ENCODE peak calls at places on chromosomes 2 and 18, in ten cellular contexts. Q is A549, C is sigmoid colon, Y is K562, A is upper lobe of left lung, R is tibial nerve, T is SK-N-SH, X is GM12878, G is stomach, I is transverse colon. P is an unnamed sample.

GRCh38 chr2:241014764-241015163 is 16.3 kb downstream of the SNED1 start:
- DNase-seq in G (peak), T (no peak), A (peak), X (no peak), R (peak), Y (no peak), C (peak), Q (no peak), I (no peak), P (peak)

GRCh38 chr2:218516614-218517013 is 51.5 kb downstream of the USP37 start:
- DNase-seq in Y (peak), A (no peak), X (no peak), I (no peak), G (no peak), T (peak), Q (peak), R (no peak), C (no peak), P (no peak)

GRCh38 chr2:188668017-188668663 is 306.0 kb upstream of the COL3A1 start:
- DNase-seq in A (peak), Q (no peak), T (no peak), G (no peak), Y (no peak), X (no peak), C (peak), R (no peak), I (no peak), P (no peak)

GRCh38 chr2:20106746-20107145 is 55.3 kb upstream of the LAPTM4A start:
- DNase-seq in C (no peak), Y (no peak), R (no peak), A (no peak), I (peak), G (no peak), Q (no peak), X (no peak), T (no peak), P (no peak)

GRCh38 chr2:42274872-42275271 is 86.1 kb downstream of the COX7A2L start:
- DNase-seq in Y (no peak), X (no peak), Q (no peak), T (peak), R (no peak), I (no peak), C (no peak), G (no peak), A (no peak), P (no peak)

GRCh38 chr2:53600835-53601234 is 166.8 kb upstream of the CHAC2 start:
- DNase-seq in Y (no peak), X (no peak), I (no peak), Q (no peak), A (peak), R (no peak), C (no peak), T (no peak), G (no peak), P (no peak)

GRCh38 chr2:230326453-230327417 is at the start of gene SP140L:
- DNase-seq in C (peak), R (peak), Q (peak), I (peak), X (peak), Y (peak), T (no peak), G (peak), A (peak), P (peak)

GRCh38 chr2:119011162-119011909 is 69.3 kb downstream of the MARCO start:
- DNase-seq in A (no peak), G (peak), C (no peak), R (no peak), T (peak), Y (peak), X (no peak), Q (peak), I (peak), P (no peak)

GRCh38 chr2:184646593-184646992 is 48.3 kb downstream of the ZNF804A start:
- DNase-seq in R (no peak), Y (no peak), T (no peak), X (no peak), C (no peak), I (no peak), Q (no peak), A (no peak), G (no peak), P (no peak)

GRCh38 chr2:176891105-176891504 is 321.5 kb upstream of the HNRNPA3 start:
- DNase-seq in G (no peak), C (no peak), T (no peak), Q (no peak), Y (no peak), I (no peak), A (no peak), R (no peak), X (no peak), P (peak)

GRCh38 chr2:233384017-233384416 is 29.7 kb downstream of the DGKD start:
- DNase-seq in C (no peak), X (no peak), G (no peak), A (no peak), T (peak), I (no peak), Y (peak), Q (no peak), R (no peak), P (no peak)

GRCh38 chr2:232264081-232264480 is 114.5 kb upstream of the ALPP start:
- DNase-seq in Q (no peak), T (no peak), Y (no peak), X (no peak), A (no peak), C (peak), I (no peak), G (no peak), R (no peak), P (no peak)

GRCh38 chr2:43676322-43677050 is at the start of gene C1GALT1C1L:
- DNase-seq in Y (peak), G (peak), I (peak), C (peak), R (peak), X (no peak), Q (peak), T (peak), A (peak), P (peak)
- TF ChIP-seq EP300 in Y (no peak), G (no peak), I (no peak), C (peak), R (no peak), X (no peak), Q (no peak), T (no peak), A (no peak), P (no peak)

GRCh38 chr2:136932700-136933099 is 167.4 kb downstream of the THSD7B start:
- DNase-seq in Q (no peak), Y (no peak), X (no peak), G (no peak), C (no peak), A (no peak), I (no peak), T (peak), R (no peak), P (no peak)
- TF ChIP-seq EP300 in Q (no peak), Y (no peak), X (no peak), G (no peak), C (no peak), A (no peak), I (no peak), T (no peak), R (no peak), P (no peak)

GRCh38 chr18:22171263-22171838 is 2.0 kb downstream of the GATA6 start:
- DNase-seq in I (no peak), Y (no peak), X (no peak), Q (no peak), G (no peak), T (no peak), A (no peak), C (no peak), R (no peak), P (peak)

GRCh38 chr18:22169889-22170420 is 566 bp downstream of the GATA6 start:
- DNase-seq in I (no peak), X (no peak), R (no peak), C (no peak), A (no peak), G (no peak), T (peak), Y (no peak), Q (no peak), P (peak)

GRCh38 chr18:22171839-22172582 is 2.6 kb downstream of the GATA6 start:
- DNase-seq in A (no peak), Y (no peak), X (no peak), Q (no peak), T (no peak), C (no peak), I (no peak), G (no peak), R (no peak), P (peak)

GRCh38 chr18:22169011-22169888 is at the start of gene GATA6:
- DNase-seq in I (peak), G (peak), T (peak), A (peak), X (no peak), Q (peak), R (peak), Y (peak), C (peak), P (peak)

GRCh38 chr18:22170421-22171262 is 1.3 kb downstream of the GATA6 start:
- DNase-seq in T (peak), A (no peak), X (no peak), G (no peak), C (peak), Y (no peak), R (no peak), I (peak), Q (peak), P (peak)
- TF ChIP-seq EP300 in T (no peak), A (no peak), X (no peak), G (no peak), C (no peak), Y (no peak), R (no peak), I (no peak), Q (no peak), P (no peak)

DNA sequence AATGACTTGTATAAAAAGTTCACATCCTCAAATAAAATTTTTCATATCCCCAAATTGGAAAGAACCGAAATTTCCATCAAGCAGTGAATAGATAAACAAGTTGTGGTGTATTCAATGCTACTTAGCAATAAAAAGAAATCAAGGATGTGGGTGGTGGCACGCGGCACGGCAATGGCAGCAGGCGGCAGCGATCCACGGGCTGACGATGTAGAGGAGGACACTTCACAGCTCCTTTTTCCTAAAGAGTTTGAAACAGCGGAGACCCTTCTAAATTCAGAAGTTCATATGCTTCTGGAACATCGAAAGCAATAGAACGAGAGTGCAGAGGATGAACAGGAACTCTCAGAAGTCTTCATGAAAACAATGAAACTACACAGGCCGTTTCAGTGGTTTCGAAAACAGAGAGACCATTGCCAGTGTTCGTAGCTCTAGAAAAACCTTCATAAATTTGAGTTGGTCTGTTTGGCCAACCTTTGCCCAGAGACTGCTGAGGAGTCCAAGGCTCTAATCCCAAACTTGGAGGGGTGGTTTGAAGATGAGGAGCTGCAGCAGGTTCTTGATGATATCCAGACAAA is 9.8 kb upstream of the IL36A start:
- DNase-seq in T (no peak), A (no peak), R (no peak), G (no peak), X (no peak), Y (no peak), C (no peak), Q (no peak), I (no peak), P (no peak)
- TF ChIP-seq EP300 in T (no peak), A (no peak), R (no peak), G (no peak), X (no peak), Y (no peak), C (no peak), Q (no peak), I (no peak), P (no peak)

GRCh38 chr2:84526562-84526961 is 10.3 kb downstream of the DNAH6 start:
- DNase-seq in R (no peak), A (no peak), I (no peak), C (no peak), X (no peak), Q (no peak), T (no peak), G (no peak), Y (no peak), P (no peak)
- TF ChIP-seq EP300 in R (no peak), A (no peak), I (no peak), C (no peak), X (no peak), Q (no peak), T (no peak), G (no peak), Y (no peak), P (no peak)

P was measured in ovary.